ENCODE peak calls at places on chromosomes 12 and 14, in nine cellular contexts. W, U, S, T, Z, G, X, B and V are unnamed samples.

GRCh38 chr14:69048456-69048855 is 69.4 kb upstream of the ACTN1 start:
- DNase-seq in W (no peak), U (no peak), S (no peak), T (peak; percentile 39), Z (peak; percentile 52), G (peak; percentile 31), X (no peak), B (peak; percentile 72), V (no peak)

GRCh38 chr14:38120109-38120508 is 87.6 kb upstream of the SSTR1 start:
- DNase-seq in W (no peak), U (no peak), S (no peak), T (no peak), Z (no peak), G (no peak), X (no peak), B (no peak), V (no peak)

GRCh38 chr12:31018106-31018890 is 55.4 kb upstream of the DDX11 start:
- DNase-seq in W (no peak), U (peak; percentile 10), S (no peak), T (no peak), Z (no peak), G (no peak), X (no peak), B (no peak), V (no peak)

GRCh38 chr12:49762468-49762847 is 21.1 kb downstream of the TMBIM6 start:
- DNase-seq in W (no peak), U (no peak), S (no peak), T (no peak), Z (no peak), G (no peak), X (no peak), B (no peak), V (no peak)

GRCh38 chr14:50726372-50727107 is 58.4 kb upstream of the SAV1 start:
- DNase-seq in W (no peak), U (no peak), S (no peak), T (no peak), Z (no peak), G (peak; percentile 53), X (no peak), B (no peak), V (no peak)

GRCh38 chr12:52394836-52395405 is 9.5 kb upstream of the KRT84 start:
- DNase-seq in W (no peak), U (peak; percentile 57), S (no peak), T (no peak), Z (no peak), G (no peak), X (no peak), B (no peak), V (no peak)

GRCh38 chr14:100333311-100333710 is 10.2 kb downstream of the SLC25A47 start:
- DNase-seq in W (no peak), U (no peak), S (no peak), T (no peak), Z (no peak), G (peak; percentile 58), X (no peak), B (no peak), V (no peak)

GRCh38 chr12:62631531-62632520 is 165.2 kb downstream of the MON2 start:
- DNase-seq in W (peak; percentile 55), U (peak; percentile 79), S (peak; percentile 71), T (peak; percentile 48), Z (peak; percentile 61), G (peak; percentile 98), X (no peak), B (peak; percentile 43), V (peak; percentile 24)

GRCh38 chr12:101889216-101889752 is 11.9 kb downstream of the DRAM1 start:
- DNase-seq in W (no peak), U (no peak), S (no peak), T (no peak), Z (no peak), G (no peak), X (no peak), B (no peak), V (no peak)

GRCh38 chr14:93984987-93985410 is 8.6 kb upstream of the ASB2 start:
- DNase-seq in W (peak; percentile 47), U (no peak), S (peak; percentile 53), T (peak; percentile 43), Z (peak; percentile 48), G (peak; percentile 96), X (no peak), B (no peak), V (no peak)

GRCh38 chr14:72925171-72925759 is 999 bp upstream of the DCAF4 start:
- DNase-seq in W (no peak), U (no peak), S (no peak), T (no peak), Z (no peak), G (no peak), X (no peak), B (no peak), V (no peak)

GRCh38 chr12:51368640-51369517 is 22.3 kb downstream of the GALNT6 start:
- DNase-seq in W (peak; percentile 48), U (peak; percentile 75), S (no peak), T (no peak), Z (peak; percentile 83), G (no peak), X (no peak), B (peak; percentile 60), V (peak; percentile 87)

GRCh38 chr12:68148261-68148951 is 11.1 kb downstream of the IFNG start:
- DNase-seq in W (no peak), U (no peak), S (no peak), T (no peak), Z (no peak), G (no peak), X (no peak), B (no peak), V (no peak)

GRCh38 chr12:56518570-56518969 is 3.0 kb upstream of the RBMS2 start:
- DNase-seq in W (no peak), U (no peak), S (no peak), T (no peak), Z (no peak), G (peak; percentile 66), X (no peak), B (no peak), V (no peak)

GRCh38 chr12:85036736-85037135 is 585 bp downstream of the LRRIQ1 start:
- DNase-seq in W (no peak), U (no peak), S (no peak), T (no peak), Z (no peak), G (no peak), X (no peak), B (no peak), V (no peak)

GRCh38 chr14:100594625-100594951 is 7.4 kb upstream of the BEGAIN start:
- DNase-seq in W (no peak), U (peak; percentile 43), S (peak; percentile 4), T (no peak), Z (no peak), G (peak; percentile 48), X (no peak), B (no peak), V (no peak)

GRCh38 chr14:43155258-43155657 is 1351.8 kb downstream of the FSCB start:
- DNase-seq in W (no peak), U (no peak), S (no peak), T (no peak), Z (no peak), G (no peak), X (no peak), B (no peak), V (no peak)

GRCh38 chr14:79256311-79256879 is 954.9 kb downstream of the DIO2 start:
- DNase-seq in W (peak; percentile 24), U (no peak), S (no peak), T (no peak), Z (no peak), G (no peak), X (no peak), B (no peak), V (no peak)

GRCh38 chr12:106845910-106846309 is 71.4 kb downstream of the RIC8B start:
- DNase-seq in W (no peak), U (no peak), S (no peak), T (no peak), Z (no peak), G (no peak), X (no peak), B (no peak), V (no peak)
- H3K36me3 ChIP-seq in W (no peaks in the 10 kb centered on the region), U (peaks cover 37% of the 10 kb centered on the region), S (peaks cover 54% of the 10 kb centered on the region), T (peaks cover 1% of the 10 kb centered on the region), Z (no peaks in the 10 kb centered on the region), G (peaks cover 15% of the 10 kb centered on the region), X (no peaks in the 10 kb centered on the region), B (peaks cover 7% of the 10 kb centered on the region), V (peaks cover 3% of the 10 kb centered on the region)

DNA sequence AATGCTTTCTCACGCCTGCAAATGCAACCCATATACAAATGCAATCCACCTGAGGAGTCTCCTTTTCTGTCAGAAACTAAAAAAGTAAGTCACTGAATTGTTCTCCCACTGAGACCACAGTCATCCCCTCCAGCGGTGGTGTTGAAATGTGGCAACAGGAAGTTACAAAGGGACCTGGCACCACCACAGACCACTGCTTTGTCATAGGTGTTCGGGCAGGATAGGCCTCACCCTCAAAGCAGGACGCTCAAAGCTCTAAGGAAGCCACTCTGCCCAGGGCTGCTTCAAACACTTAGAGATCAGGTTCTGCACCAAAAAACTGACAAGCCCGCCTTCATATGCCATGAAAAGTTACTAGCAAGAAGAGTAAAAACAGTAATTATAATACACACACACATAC is 11.3 kb downstream of the PHLDA1 start:
- DNase-seq in W (no peak), U (no peak), S (no peak), T (no peak), Z (peak; percentile 49), G (peak; percentile 43), X (no peak), B (peak; percentile 35), V (peak; percentile 60)
- H3K36me3 ChIP-seq in W (peaks cover 2% of the 10 kb centered on the region), U (no peaks in the 10 kb centered on the region), S (no peaks in the 10 kb centered on the region), T (no peaks in the 10 kb centered on the region), Z (no peaks in the 10 kb centered on the region), G (no peaks in the 10 kb centered on the region), X (no peaks in the 10 kb centered on the region), B (no peaks in the 10 kb centered on the region), V (no peaks in the 10 kb centered on the region)

DNA sequence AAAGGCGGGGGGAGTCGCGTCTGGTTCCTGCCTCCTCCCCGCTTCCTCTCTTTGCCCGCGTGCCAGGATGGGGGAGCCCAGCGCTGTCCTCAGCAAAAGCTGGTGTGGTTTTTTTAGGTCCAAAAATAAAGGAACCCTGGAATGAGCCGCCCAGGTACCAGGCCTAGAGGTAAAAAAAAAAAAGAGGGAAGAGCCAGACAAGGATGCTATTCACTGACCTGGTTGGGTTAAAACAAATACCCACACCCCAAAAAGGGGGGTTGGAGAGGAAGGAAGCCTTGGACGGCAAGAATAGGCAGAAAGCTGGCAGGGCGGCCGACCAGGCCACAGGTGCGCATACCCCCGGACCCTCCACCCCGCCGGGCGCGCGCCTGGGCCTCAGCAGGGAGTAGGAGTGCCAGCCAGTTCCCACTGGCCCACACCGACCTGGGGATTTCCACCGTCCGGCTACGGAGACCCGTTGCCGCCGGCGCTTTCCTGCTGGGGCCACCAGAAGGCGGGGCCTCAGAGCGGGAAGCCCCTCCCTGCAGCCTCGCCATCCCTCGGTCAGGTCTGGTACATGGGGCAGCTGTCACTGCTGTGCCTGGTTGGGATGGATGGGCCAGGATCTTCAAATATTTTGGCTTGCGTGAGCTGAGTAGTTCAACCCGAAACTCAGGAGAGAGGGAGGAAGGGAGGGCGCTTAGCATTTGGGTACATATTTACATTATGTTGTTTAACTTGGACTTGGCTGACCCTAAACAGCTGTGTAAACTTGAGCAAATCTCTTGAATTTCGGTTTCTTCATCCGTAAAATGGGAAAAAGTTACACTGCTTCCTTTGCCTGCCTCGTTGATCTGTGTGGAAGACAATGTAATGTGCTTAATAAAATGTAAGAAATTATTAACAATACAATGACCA is 5.4 kb upstream of the IRF2BPL start:
- DNase-seq in W (peak; percentile 91), U (peak; percentile 93), S (peak; percentile 89), T (peak; percentile 80), Z (peak; percentile 89), G (peak; percentile 91), X (no peak), B (peak; percentile 82), V (peak; percentile 73)
- H3K36me3 ChIP-seq in W (no peaks in the 10 kb centered on the region), U (no peaks in the 10 kb centered on the region), S (no peaks in the 10 kb centered on the region), T (no peaks in the 10 kb centered on the region), Z (no peaks in the 10 kb centered on the region), G (no peaks in the 10 kb centered on the region), X (no peaks in the 10 kb centered on the region), B (no peaks in the 10 kb centered on the region), V (no peaks in the 10 kb centered on the region)

GRCh38 chr12:126937431-126937830 is 1329.5 kb upstream of the TMEM132C start:
- DNase-seq in W (no peak), U (no peak), S (no peak), T (no peak), Z (no peak), G (no peak), X (no peak), B (no peak), V (no peak)
- H3K36me3 ChIP-seq in W (no peaks in the 10 kb centered on the region), U (no peaks in the 10 kb centered on the region), S (no peaks in the 10 kb centered on the region), T (no peaks in the 10 kb centered on the region), Z (no peaks in the 10 kb centered on the region), G (no peaks in the 10 kb centered on the region), X (no peaks in the 10 kb centered on the region), B (no peaks in the 10 kb centered on the region), V (no peaks in the 10 kb centered on the region)